ENCODE peak calls at places on chromosomes 3 and 15, in six cellular contexts. I is heart left ventricle; M is naive thymus-derived CD4-positive, alpha-beta T cell; J is IMR-90; U is lung; B is cardiac muscle cell. D is an unnamed sample.

GRCh38 chr15:82986442-82986780 is 401 bp downstream of the RAMAC start:
- DNase-seq in I (no peak), M (no peak), J (peak; percentile 22), U (no peak), B (peak; percentile 35), D (no peak)

GRCh38 chr3:58210761-58211477 is at the start of gene DNASE1L3:
- DNase-seq in I (no peak), M (no peak), J (no peak), U (no peak), B (peak; percentile 54), D (no peak)

GRCh38 chr3:169365993-169366915 is 297.3 kb downstream of the MECOM start:
- DNase-seq in I (no peak), M (no peak), J (no peak), U (no peak), B (no peak), D (no peak)

GRCh38 chr3:14573706-14574105 is 33.6 kb upstream of the GRIP2 start:
- DNase-seq in I (no peak), M (no peak), J (no peak), U (no peak), B (no peak), D (no peak)

GRCh38 chr15:99123706-99124451 is 19.0 kb downstream of the SYNM start:
- DNase-seq in I (peak; percentile 89), M (no peak), J (peak; percentile 96), U (peak; percentile 65), B (peak; percentile 93), D (peak; percentile 85)

GRCh38 chr3:12796171-12797123 is at the start of gene CAND2:
- DNase-seq in I (peak; percentile 81), M (peak; percentile 50), J (peak; percentile 37), U (no peak), B (peak; percentile 65), D (peak; percentile 77)

GRCh38 chr15:32970847-32971246 is 223.7 kb downstream of the FMN1 start:
- DNase-seq in I (no peak), M (no peak), J (no peak), U (no peak), B (no peak), D (no peak)

GRCh38 chr3:150225986-150226385 is 182.1 kb upstream of the TSC22D2 start:
- DNase-seq in I (no peak), M (no peak), J (no peak), U (no peak), B (peak; percentile 33), D (no peak)

GRCh38 chr3:132445812-132446211 is 28.5 kb downstream of the DNAJC13 start:
- DNase-seq in I (no peak), M (no peak), J (peak; percentile 61), U (no peak), B (peak; percentile 70), D (peak; percentile 47)

GRCh38 chr3:9301798-9302197 is 52.4 kb upstream of the SRGAP3 start:
- DNase-seq in I (no peak), M (no peak), J (no peak), U (no peak), B (no peak), D (no peak)

GRCh38 chr3:194384569-194385001 is 14.5 kb downstream of the GP5 start:
- DNase-seq in I (no peak), M (no peak), J (no peak), U (no peak), B (no peak), D (no peak)

GRCh38 chr15:35583863-35584528 is 38.0 kb upstream of the DPH6 start:
- DNase-seq in I (no peak), M (no peak), J (peak; percentile 36), U (no peak), B (peak; percentile 68), D (no peak)

GRCh38 chr3:47882338-47882737 is 79.4 kb downstream of the DHX30 start:
- DNase-seq in I (no peak), M (no peak), J (no peak), U (no peak), B (no peak), D (no peak)

GRCh38 chr3:111676177-111677021 is 81.3 kb upstream of the ZBED2 start:
- DNase-seq in I (no peak), M (no peak), J (no peak), U (no peak), B (peak; percentile 12), D (no peak)

GRCh38 chr15:85142324-85142723 is 160.7 kb downstream of the PDE8A start:
- DNase-seq in I (no peak), M (no peak), J (peak; percentile 75), U (no peak), B (peak; percentile 45), D (no peak)

GRCh38 chr15:74319596-74320357 is 47.7 kb downstream of the CYP11A1 start:
- DNase-seq in I (no peak), M (peak; percentile 5), J (no peak), U (no peak), B (no peak), D (peak; percentile 80)

GRCh38 chr15:79924379-79924778 is 27.6 kb upstream of the MTHFS start:
- DNase-seq in I (no peak), M (no peak), J (no peak), U (no peak), B (no peak), D (no peak)

GRCh38 chr3:42658091-42658770 is 4.7 kb downstream of the ZBTB47 start:
- DNase-seq in I (no peak), M (no peak), J (no peak), U (no peak), B (no peak), D (no peak)

GRCh38 chr3:81985996-81986723 is 224.7 kb upstream of the GBE1 start:
- DNase-seq in I (no peak), M (no peak), J (no peak), U (no peak), B (no peak), D (no peak)

GRCh38 chr15:69548771-69549170 is 96.2 kb downstream of the RPLP1 start:
- DNase-seq in I (no peak), M (no peak), J (no peak), U (no peak), B (no peak), D (no peak)

GRCh38 chr3:15440891-15441290 is 13.5 kb downstream of the EAF1 start:
- DNase-seq in I (no peak), M (no peak), J (no peak), U (no peak), B (peak; percentile 84), D (no peak)

GRCh38 chr3:48492461-48493202 is 11.3 kb downstream of the SHISA5 start:
- DNase-seq in I (no peak), M (no peak), J (no peak), U (no peak), B (peak; percentile 30), D (no peak)

GRCh38 chr3:156298014-156298413 is 177.6 kb downstream of the KCNAB1 start:
- DNase-seq in I (no peak), M (no peak), J (no peak), U (no peak), B (no peak), D (no peak)

GRCh38 chr3:43180027-43180426 is 74.1 kb upstream of the POMGNT2 start:
- DNase-seq in I (no peak), M (peak; percentile 60), J (peak; percentile 96), U (no peak), B (peak; percentile 86), D (no peak)

GRCh38 chr15:65384895-65385867 is 7.4 kb upstream of the IGDCC3 start:
- DNase-seq in I (peak; percentile 89), M (peak; percentile 76), J (peak; percentile 69), U (peak; percentile 86), B (peak; percentile 92), D (peak; percentile 99)

GRCh38 chr3:48625600-48625999 is 4.0 kb upstream of the TMEM89 start:
- DNase-seq in I (no peak), M (no peak), J (no peak), U (no peak), B (no peak), D (no peak)

GRCh38 chr3:187063286-187064081 is 75.8 kb downstream of the RPL39L start:
- DNase-seq in I (no peak), M (peak; percentile 42), J (peak; percentile 12), U (peak; percentile 70), B (peak; percentile 34), D (no peak)

GRCh38 chr3:197750863-197751737 is 1.4 kb downstream of the FYTTD1 start:
- DNase-seq in I (peak; percentile 80), M (peak; percentile 22), J (peak; percentile 43), U (peak; percentile 35), B (peak; percentile 43), D (no peak)

GRCh38 chr3:16869606-16870005 is 15.1 kb upstream of the PLCL2 start:
- DNase-seq in I (no peak), M (no peak), J (no peak), U (no peak), B (no peak), D (no peak)

GRCh38 chr3:65761890-65762605 is 276.7 kb downstream of the MAGI1 start:
- DNase-seq in I (no peak), M (no peak), J (no peak), U (no peak), B (no peak), D (peak; percentile 3)
- H3K4me1 ChIP-seq in I (peaks cover 10% of the 10 kb centered on the region), M (no peaks in the 10 kb centered on the region), J (peaks cover 4% of the 10 kb centered on the region), U (no peaks in the 10 kb centered on the region), B (no peaks in the 10 kb centered on the region), D (peaks cover 6% of the 10 kb centered on the region)

GRCh38 chr15:45704329-45705249 is 69.8 kb downstream of the SQOR start:
- DNase-seq in I (peak; percentile 67), M (peak; percentile 13), J (peak; percentile 37), U (no peak), B (peak; percentile 49), D (no peak)

GRCh38 chr15:45701108-45701507 is 66.3 kb downstream of the SQOR start:
- DNase-seq in I (no peak), M (no peak), J (no peak), U (no peak), B (no peak), D (no peak)

GRCh38 chr15:45702041-45702440 is 67.2 kb downstream of the SQOR start:
- DNase-seq in I (no peak), M (no peak), J (no peak), U (no peak), B (no peak), D (no peak)

GRCh38 chr15:45705510-45706473 is 71.0 kb downstream of the SQOR start:
- DNase-seq in I (no peak), M (peak; percentile 70), J (peak; percentile 86), U (peak; percentile 77), B (peak; percentile 90), D (peak; percentile 85)

GRCh38 chr15:45703670-45704328 is 69.0 kb downstream of the SQOR start:
- DNase-seq in I (no peak), M (no peak), J (no peak), U (no peak), B (no peak), D (no peak)
- H3K4me3 ChIP-seq in I (peak overlapping the region; percentile 44), M (peak overlapping the region; percentile 53), J (no peak overlapping the region), U (no peak overlapping the region), B (peak overlapping the region; percentile 62), D (no peak overlapping the region)

GRCh38 chr3:128496019-128496601 is 3.1 kb upstream of the GATA2 start:
- DNase-seq in I (no peak), M (no peak), J (no peak), U (no peak), B (no peak), D (no peak)
- H3K27me3 ChIP-seq in I (peaks cover 60% of the 10 kb centered on the region), M (peaks cover 7% of the 10 kb centered on the region), J (peaks cover 46% of the 10 kb centered on the region), U (no peaks in the 10 kb centered on the region), B (peaks cover 68% of the 10 kb centered on the region), D (no peaks in the 10 kb centered on the region)

DNA sequence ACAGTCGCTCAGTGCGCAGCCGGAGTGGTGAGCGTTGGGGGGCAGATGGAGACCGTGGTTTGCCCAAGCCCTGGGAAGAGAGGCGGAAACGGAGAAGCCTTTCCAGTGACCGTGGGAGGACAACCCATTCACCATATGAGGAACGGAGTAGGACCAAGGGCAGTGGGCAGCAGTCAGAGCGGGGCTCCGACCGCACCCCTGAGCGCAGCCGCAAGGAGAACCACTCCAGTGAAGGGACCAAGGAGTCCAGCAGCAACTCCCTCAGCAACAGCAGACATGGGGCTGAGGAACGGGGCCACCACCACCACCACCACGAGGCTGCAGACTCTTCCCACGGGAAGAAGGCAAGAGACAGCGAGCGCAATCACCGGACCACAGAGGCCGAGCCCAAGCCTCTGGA is 2.0 kb downstream of the RBM15B start:
- DNase-seq in I (no peak), M (no peak), J (no peak), U (no peak), B (no peak), D (no peak)
- H3K4me1 ChIP-seq in I (peaks cover 75% of the 10 kb centered on the region), M (peaks cover 50% of the 10 kb centered on the region), J (peaks cover 29% of the 10 kb centered on the region), U (peaks cover 25% of the 10 kb centered on the region), B (peaks cover 15% of the 10 kb centered on the region), D (peaks cover 6% of the 10 kb centered on the region)